ENCODE peak calls at places on chromosomes 5 and 9, in five cellular contexts. One of them, this sample, is unnamed.

GRCh38 chr5:105735704-105736103 is 1935.0 kb downstream of the EFNA5 start:
- DNase-seq in NCI-H1092 treated with DMSO at 0.1 percent for 48 hours: no peak
- DNase-seq in foreskin melanocyte: no peak
- DNase-seq in stimulated activated CD4-positive, alpha-beta T cell treated with anti-CD3 and anti-CD28 coated beads, Interleukin-1b, Interleukin-23, amount 100 ng/mL, for 4 hours: no peak
- DNase-seq in heart left ventricle: no peak
- DNase-seq in this sample: no peak

GRCh38 chr5:75547826-75548225 is 36.1 kb downstream of the POLK start:
- DNase-seq in NCI-H1092 treated with DMSO at 0.1 percent for 48 hours: no peak
- DNase-seq in foreskin melanocyte: no peak
- DNase-seq in stimulated activated CD4-positive, alpha-beta T cell treated with anti-CD3 and anti-CD28 coated beads, Interleukin-1b, Interleukin-23, amount 100 ng/mL, for 4 hours: no peak
- DNase-seq in heart left ventricle: no peak
- DNase-seq in this sample: no peak

GRCh38 chr5:103228588-103228987 is 30.0 kb upstream of the MACIR start:
- DNase-seq in NCI-H1092 treated with DMSO at 0.1 percent for 48 hours: no peak
- DNase-seq in foreskin melanocyte: no peak
- DNase-seq in stimulated activated CD4-positive, alpha-beta T cell treated with anti-CD3 and anti-CD28 coated beads, Interleukin-1b, Interleukin-23, amount 100 ng/mL, for 4 hours: no peak
- DNase-seq in heart left ventricle: no peak
- DNase-seq in this sample: no peak

GRCh38 chr9:971901-972511 is 4.4 kb upstream of the DMRT3 start:
- DNase-seq in NCI-H1092 treated with DMSO at 0.1 percent for 48 hours: no peak
- DNase-seq in foreskin melanocyte: no peak
- DNase-seq in stimulated activated CD4-positive, alpha-beta T cell treated with anti-CD3 and anti-CD28 coated beads, Interleukin-1b, Interleukin-23, amount 100 ng/mL, for 4 hours: no peak
- DNase-seq in heart left ventricle: no peak
- DNase-seq in this sample: no peak

GRCh38 chr9:70563437-70564204 is 149.2 kb upstream of the KLF9 start:
- DNase-seq in NCI-H1092 treated with DMSO at 0.1 percent for 48 hours: no peak
- DNase-seq in foreskin melanocyte: peak
- DNase-seq in stimulated activated CD4-positive, alpha-beta T cell treated with anti-CD3 and anti-CD28 coated beads, Interleukin-1b, Interleukin-23, amount 100 ng/mL, for 4 hours: peak
- DNase-seq in heart left ventricle: no peak
- DNase-seq in this sample: no peak

GRCh38 chr5:134758176-134758503 is 439 bp upstream of the DDX46 start:
- DNase-seq in NCI-H1092 treated with DMSO at 0.1 percent for 48 hours: no peak
- DNase-seq in foreskin melanocyte: no peak
- DNase-seq in stimulated activated CD4-positive, alpha-beta T cell treated with anti-CD3 and anti-CD28 coated beads, Interleukin-1b, Interleukin-23, amount 100 ng/mL, for 4 hours: no peak
- DNase-seq in heart left ventricle: no peak
- DNase-seq in this sample: peak

GRCh38 chr9:127763918-127764384 is 14.5 kb downstream of the SH2D3C start:
- DNase-seq in NCI-H1092 treated with DMSO at 0.1 percent for 48 hours: no peak
- DNase-seq in foreskin melanocyte: no peak
- DNase-seq in stimulated activated CD4-positive, alpha-beta T cell treated with anti-CD3 and anti-CD28 coated beads, Interleukin-1b, Interleukin-23, amount 100 ng/mL, for 4 hours: no peak
- DNase-seq in heart left ventricle: peak
- DNase-seq in this sample: peak

GRCh38 chr5:168612996-168613395 is 33.8 kb upstream of the PANK3 start:
- DNase-seq in NCI-H1092 treated with DMSO at 0.1 percent for 48 hours: no peak
- DNase-seq in foreskin melanocyte: no peak
- DNase-seq in stimulated activated CD4-positive, alpha-beta T cell treated with anti-CD3 and anti-CD28 coated beads, Interleukin-1b, Interleukin-23, amount 100 ng/mL, for 4 hours: peak
- DNase-seq in heart left ventricle: no peak
- DNase-seq in this sample: no peak

GRCh38 chr9:114275246-114275994 is 47.5 kb upstream of the ORM1 start:
- DNase-seq in NCI-H1092 treated with DMSO at 0.1 percent for 48 hours: no peak
- DNase-seq in foreskin melanocyte: no peak
- DNase-seq in stimulated activated CD4-positive, alpha-beta T cell treated with anti-CD3 and anti-CD28 coated beads, Interleukin-1b, Interleukin-23, amount 100 ng/mL, for 4 hours: no peak
- DNase-seq in heart left ventricle: peak
- DNase-seq in this sample: peak

GRCh38 chr9:26132913-26133312 is 454.7 kb upstream of the TUSC1 start:
- DNase-seq in NCI-H1092 treated with DMSO at 0.1 percent for 48 hours: no peak
- DNase-seq in foreskin melanocyte: no peak
- DNase-seq in stimulated activated CD4-positive, alpha-beta T cell treated with anti-CD3 and anti-CD28 coated beads, Interleukin-1b, Interleukin-23, amount 100 ng/mL, for 4 hours: no peak
- DNase-seq in heart left ventricle: no peak
- DNase-seq in this sample: no peak

GRCh38 chr9:75612754-75613153 is 277.7 kb upstream of the PCSK5 start:
- DNase-seq in NCI-H1092 treated with DMSO at 0.1 percent for 48 hours: peak
- DNase-seq in foreskin melanocyte: no peak
- DNase-seq in stimulated activated CD4-positive, alpha-beta T cell treated with anti-CD3 and anti-CD28 coated beads, Interleukin-1b, Interleukin-23, amount 100 ng/mL, for 4 hours: no peak
- DNase-seq in heart left ventricle: no peak
- DNase-seq in this sample: no peak

GRCh38 chr5:151456321-151456940 is 9.0 kb downstream of the SLC36A1 start:
- DNase-seq in NCI-H1092 treated with DMSO at 0.1 percent for 48 hours: no peak
- DNase-seq in foreskin melanocyte: no peak
- DNase-seq in stimulated activated CD4-positive, alpha-beta T cell treated with anti-CD3 and anti-CD28 coated beads, Interleukin-1b, Interleukin-23, amount 100 ng/mL, for 4 hours: no peak
- DNase-seq in heart left ventricle: no peak
- DNase-seq in this sample: no peak

GRCh38 chr9:137639303-137640051 is 20.7 kb downstream of the EHMT1 start:
- DNase-seq in NCI-H1092 treated with DMSO at 0.1 percent for 48 hours: no peak
- DNase-seq in foreskin melanocyte: no peak
- DNase-seq in stimulated activated CD4-positive, alpha-beta T cell treated with anti-CD3 and anti-CD28 coated beads, Interleukin-1b, Interleukin-23, amount 100 ng/mL, for 4 hours: no peak
- DNase-seq in heart left ventricle: no peak
- DNase-seq in this sample: no peak

GRCh38 chr9:137053944-137054931 is at the start of gene ENTPD2:
- DNase-seq in NCI-H1092 treated with DMSO at 0.1 percent for 48 hours: no peak
- DNase-seq in foreskin melanocyte: no peak
- DNase-seq in stimulated activated CD4-positive, alpha-beta T cell treated with anti-CD3 and anti-CD28 coated beads, Interleukin-1b, Interleukin-23, amount 100 ng/mL, for 4 hours: peak
- DNase-seq in heart left ventricle: no peak
- DNase-seq in this sample: no peak

GRCh38 chr9:20702565-20702964 is 18.5 kb downstream of the FOCAD start:
- DNase-seq in NCI-H1092 treated with DMSO at 0.1 percent for 48 hours: no peak
- DNase-seq in foreskin melanocyte: no peak
- DNase-seq in stimulated activated CD4-positive, alpha-beta T cell treated with anti-CD3 and anti-CD28 coated beads, Interleukin-1b, Interleukin-23, amount 100 ng/mL, for 4 hours: no peak
- DNase-seq in heart left ventricle: no peak
- DNase-seq in this sample: no peak

GRCh38 chr9:31388660-31389059 is 995.8 kb upstream of the ACO1 start:
- DNase-seq in NCI-H1092 treated with DMSO at 0.1 percent for 48 hours: no peak
- DNase-seq in foreskin melanocyte: no peak
- DNase-seq in stimulated activated CD4-positive, alpha-beta T cell treated with anti-CD3 and anti-CD28 coated beads, Interleukin-1b, Interleukin-23, amount 100 ng/mL, for 4 hours: no peak
- DNase-seq in heart left ventricle: no peak
- DNase-seq in this sample: no peak

GRCh38 chr9:90925581-90926257 is 124.1 kb downstream of the SYK start:
- DNase-seq in NCI-H1092 treated with DMSO at 0.1 percent for 48 hours: no peak
- DNase-seq in foreskin melanocyte: no peak
- DNase-seq in stimulated activated CD4-positive, alpha-beta T cell treated with anti-CD3 and anti-CD28 coated beads, Interleukin-1b, Interleukin-23, amount 100 ng/mL, for 4 hours: no peak
- DNase-seq in heart left ventricle: no peak
- DNase-seq in this sample: no peak

GRCh38 chr9:98367923-98368322 is 112.5 kb upstream of the TBC1D2 start:
- DNase-seq in NCI-H1092 treated with DMSO at 0.1 percent for 48 hours: no peak
- DNase-seq in foreskin melanocyte: no peak
- DNase-seq in stimulated activated CD4-positive, alpha-beta T cell treated with anti-CD3 and anti-CD28 coated beads, Interleukin-1b, Interleukin-23, amount 100 ng/mL, for 4 hours: no peak
- DNase-seq in heart left ventricle: no peak
- DNase-seq in this sample: no peak

GRCh38 chr5:52895572-52896296 is 93.4 kb upstream of the ITGA2 start:
- DNase-seq in NCI-H1092 treated with DMSO at 0.1 percent for 48 hours: no peak
- DNase-seq in foreskin melanocyte: no peak
- DNase-seq in stimulated activated CD4-positive, alpha-beta T cell treated with anti-CD3 and anti-CD28 coated beads, Interleukin-1b, Interleukin-23, amount 100 ng/mL, for 4 hours: no peak
- DNase-seq in heart left ventricle: no peak
- DNase-seq in this sample: no peak

GRCh38 chr9:22975921-22976320 is 529.3 kb downstream of the DMRTA1 start:
- DNase-seq in NCI-H1092 treated with DMSO at 0.1 percent for 48 hours: no peak
- DNase-seq in foreskin melanocyte: no peak
- DNase-seq in stimulated activated CD4-positive, alpha-beta T cell treated with anti-CD3 and anti-CD28 coated beads, Interleukin-1b, Interleukin-23, amount 100 ng/mL, for 4 hours: no peak
- DNase-seq in heart left ventricle: no peak
- DNase-seq in this sample: no peak

GRCh38 chr5:9173281-9174048 is 372.4 kb downstream of the SEMA5A start:
- DNase-seq in NCI-H1092 treated with DMSO at 0.1 percent for 48 hours: no peak
- DNase-seq in foreskin melanocyte: peak
- DNase-seq in stimulated activated CD4-positive, alpha-beta T cell treated with anti-CD3 and anti-CD28 coated beads, Interleukin-1b, Interleukin-23, amount 100 ng/mL, for 4 hours: no peak
- DNase-seq in heart left ventricle: no peak
- DNase-seq in this sample: no peak

GRCh38 chr9:37037137-37037743 is 3.2 kb upstream of the PAX5 start:
- DNase-seq in NCI-H1092 treated with DMSO at 0.1 percent for 48 hours: no peak
- DNase-seq in foreskin melanocyte: no peak
- DNase-seq in stimulated activated CD4-positive, alpha-beta T cell treated with anti-CD3 and anti-CD28 coated beads, Interleukin-1b, Interleukin-23, amount 100 ng/mL, for 4 hours: no peak
- DNase-seq in heart left ventricle: no peak
- DNase-seq in this sample: no peak

GRCh38 chr9:73116030-73116429 is 35.6 kb upstream of the ANXA1 start:
- DNase-seq in NCI-H1092 treated with DMSO at 0.1 percent for 48 hours: no peak
- DNase-seq in foreskin melanocyte: no peak
- DNase-seq in stimulated activated CD4-positive, alpha-beta T cell treated with anti-CD3 and anti-CD28 coated beads, Interleukin-1b, Interleukin-23, amount 100 ng/mL, for 4 hours: no peak
- DNase-seq in heart left ventricle: no peak
- DNase-seq in this sample: no peak

GRCh38 chr9:130297371-130297770 is 31.8 kb downstream of the HMCN2 start:
- DNase-seq in NCI-H1092 treated with DMSO at 0.1 percent for 48 hours: no peak
- DNase-seq in foreskin melanocyte: no peak
- DNase-seq in stimulated activated CD4-positive, alpha-beta T cell treated with anti-CD3 and anti-CD28 coated beads, Interleukin-1b, Interleukin-23, amount 100 ng/mL, for 4 hours: no peak
- DNase-seq in heart left ventricle: peak
- DNase-seq in this sample: peak

GRCh38 chr9:128554155-128554862 is 1.9 kb downstream of the SPTAN1 start:
- DNase-seq in NCI-H1092 treated with DMSO at 0.1 percent for 48 hours: no peak
- DNase-seq in foreskin melanocyte: peak
- DNase-seq in stimulated activated CD4-positive, alpha-beta T cell treated with anti-CD3 and anti-CD28 coated beads, Interleukin-1b, Interleukin-23, amount 100 ng/mL, for 4 hours: no peak
- DNase-seq in heart left ventricle: peak
- DNase-seq in this sample: peak

GRCh38 chr5:130198927-130199326 is 294.7 kb downstream of the CHSY3 start:
- DNase-seq in NCI-H1092 treated with DMSO at 0.1 percent for 48 hours: no peak
- DNase-seq in foreskin melanocyte: no peak
- DNase-seq in stimulated activated CD4-positive, alpha-beta T cell treated with anti-CD3 and anti-CD28 coated beads, Interleukin-1b, Interleukin-23, amount 100 ng/mL, for 4 hours: no peak
- DNase-seq in heart left ventricle: no peak
- DNase-seq in this sample: peak

GRCh38 chr9:110655723-110656641 is 12.6 kb upstream of the MUSK start:
- DNase-seq in NCI-H1092 treated with DMSO at 0.1 percent for 48 hours: no peak
- DNase-seq in foreskin melanocyte: no peak
- DNase-seq in stimulated activated CD4-positive, alpha-beta T cell treated with anti-CD3 and anti-CD28 coated beads, Interleukin-1b, Interleukin-23, amount 100 ng/mL, for 4 hours: no peak
- DNase-seq in heart left ventricle: no peak
- DNase-seq in this sample: no peak

GRCh38 chr5:1877434-1878049 is 5.2 kb downstream of the IRX4 start:
- DNase-seq in NCI-H1092 treated with DMSO at 0.1 percent for 48 hours: no peak
- DNase-seq in foreskin melanocyte: no peak
- DNase-seq in stimulated activated CD4-positive, alpha-beta T cell treated with anti-CD3 and anti-CD28 coated beads, Interleukin-1b, Interleukin-23, amount 100 ng/mL, for 4 hours: no peak
- DNase-seq in heart left ventricle: no peak
- DNase-seq in this sample: no peak

GRCh38 chr9:86368871-86369521 is 14.8 kb upstream of the TUT7 start:
- DNase-seq in NCI-H1092 treated with DMSO at 0.1 percent for 48 hours: no peak
- DNase-seq in foreskin melanocyte: no peak
- DNase-seq in stimulated activated CD4-positive, alpha-beta T cell treated with anti-CD3 and anti-CD28 coated beads, Interleukin-1b, Interleukin-23, amount 100 ng/mL, for 4 hours: no peak
- DNase-seq in heart left ventricle: no peak
- DNase-seq in this sample: no peak

GRCh38 chr5:83471405-83472212 is at the start of gene VCAN:
- DNase-seq in NCI-H1092 treated with DMSO at 0.1 percent for 48 hours: no peak
- DNase-seq in foreskin melanocyte: no peak
- DNase-seq in stimulated activated CD4-positive, alpha-beta T cell treated with anti-CD3 and anti-CD28 coated beads, Interleukin-1b, Interleukin-23, amount 100 ng/mL, for 4 hours: no peak
- DNase-seq in heart left ventricle: peak
- DNase-seq in this sample: peak